ENCODE peak calls at places on chromosomes 16 and 17, in five cellular contexts. F is IMR-90, J is sigmoid colon, K is stomach, C is Peyer's patch. O is an unnamed sample.

GRCh38 chr16:68233085-68233834 is 2.7 kb downstream of the ESRP2 start:
- DNase-seq in F (no peak), J (peak), K (no peak), C (no peak), O (no peak)

GRCh38 chr17:5485270-5486205 is at the start of gene DERL2:
- DNase-seq in F (peak), J (no peak), K (no peak), C (no peak), O (no peak)

GRCh38 chr16:4323845-4324478 is 8.1 kb downstream of the GLIS2 start:
- DNase-seq in F (peak), J (peak), K (peak), C (peak), O (no peak)

GRCh38 chr17:20234266-20234665 is 225.1 kb downstream of the SPECC1 start:
- DNase-seq in F (no peak), J (no peak), K (no peak), C (no peak), O (no peak)

GRCh38 chr17:42670199-42670924 is 6.4 kb downstream of the PLEKHH3 start:
- DNase-seq in F (no peak), J (no peak), K (no peak), C (no peak), O (no peak)

GRCh38 chr17:73311428-73311780 is 397 bp downstream of the CDC42EP4 start:
- DNase-seq in F (no peak), J (peak), K (no peak), C (no peak), O (peak)

GRCh38 chr16:67967956-67968439 is 439 bp downstream of the SLC12A4 start:
- DNase-seq in F (peak), J (no peak), K (peak), C (no peak), O (no peak)

GRCh38 chr17:61385869-61386245 is 13.8 kb upstream of the TBX2 start:
- DNase-seq in F (peak), J (no peak), K (no peak), C (peak), O (peak)

GRCh38 chr16:87854053-87854906 is 15.0 kb downstream of the SLC7A5 start:
- DNase-seq in F (no peak), J (no peak), K (no peak), C (no peak), O (no peak)

GRCh38 chr17:41048441-41048840 is 1.3 kb upstream of the KRTAP2-1 start:
- DNase-seq in F (peak), J (no peak), K (no peak), C (no peak), O (no peak)

GRCh38 chr16:66008136-66008535 is 358.4 kb upstream of the CDH5 start:
- DNase-seq in F (no peak), J (no peak), K (no peak), C (no peak), O (no peak)

DNA sequence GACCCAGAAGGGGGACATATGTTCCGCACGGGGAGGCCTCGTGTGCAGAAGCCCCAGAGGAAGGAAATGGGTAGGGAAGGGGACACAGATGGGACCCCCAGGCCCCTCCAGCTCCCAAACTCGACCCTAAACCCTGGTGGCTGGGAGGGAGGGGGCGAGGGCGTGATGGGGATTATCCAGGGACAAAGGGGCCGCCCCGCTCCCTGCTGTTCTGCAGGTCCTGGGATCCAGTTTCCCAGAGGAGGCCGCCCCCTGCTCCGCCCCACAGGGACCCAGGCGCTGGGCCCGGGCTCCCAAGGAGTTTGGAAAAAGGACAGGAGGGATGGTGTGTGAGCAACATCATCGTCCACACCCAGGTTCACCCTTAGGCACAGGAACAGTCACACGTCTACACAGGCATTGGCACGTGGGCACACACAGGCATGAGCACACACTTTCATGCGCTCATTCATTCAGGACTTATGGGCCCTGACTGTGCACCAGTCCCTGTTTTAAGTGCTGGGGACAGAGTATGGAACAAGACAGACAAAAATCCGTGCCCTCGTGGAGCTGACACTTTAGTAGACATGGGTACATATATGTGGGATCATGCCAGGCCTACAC is 12.8 kb upstream of the FBXL19 start:
- DNase-seq in F (no peak), J (no peak), K (no peak), C (no peak), O (no peak)
- H3K4me3 ChIP-seq in F (no peak), J (no peak), K (no peak), C (no peak), O (no peak)

DNA sequence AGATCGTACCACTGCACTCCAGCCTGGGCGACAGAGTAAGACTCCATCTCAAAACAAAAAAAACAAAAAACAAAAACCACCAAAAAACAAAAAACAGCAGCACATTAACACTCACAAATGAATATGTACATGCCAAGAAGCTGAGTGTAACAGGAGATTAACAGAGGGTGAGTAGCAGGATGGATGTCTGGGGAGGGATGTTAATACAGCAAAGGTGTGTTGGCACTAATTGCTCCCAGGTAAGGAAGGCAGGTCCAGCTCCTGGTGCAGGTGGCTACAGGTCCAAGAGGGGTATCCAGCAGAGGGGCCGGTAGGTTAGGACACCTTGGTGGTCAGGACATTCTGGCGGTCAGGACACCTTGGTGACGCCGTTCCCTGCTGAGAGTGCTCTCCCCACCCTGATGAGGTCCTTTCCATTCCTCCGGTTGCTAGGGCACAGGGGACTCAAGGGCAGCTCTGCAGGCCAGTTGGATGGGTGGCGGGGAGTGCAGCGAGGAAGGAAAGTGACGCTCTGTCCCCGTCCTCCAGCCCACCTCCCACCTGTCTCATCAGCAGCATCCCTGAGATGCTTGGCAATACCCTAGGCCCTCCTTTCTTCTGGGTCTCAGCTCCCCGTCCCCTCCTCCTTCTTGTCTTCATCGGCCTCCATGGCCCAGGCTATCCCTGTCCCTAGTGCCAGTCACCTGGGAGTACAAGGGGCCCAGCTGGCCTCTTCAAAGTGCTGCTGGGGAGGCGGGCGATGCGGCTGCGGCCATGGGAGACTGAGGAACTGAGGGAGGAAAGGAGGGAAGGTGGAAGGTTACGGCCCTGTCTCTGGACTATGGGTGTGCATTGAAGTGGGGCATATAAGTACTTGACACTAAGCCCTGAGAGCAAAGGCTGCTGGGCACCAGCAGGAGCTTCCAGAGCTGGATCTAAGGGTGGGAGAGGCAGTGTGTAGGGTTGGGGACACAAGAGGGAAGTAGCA is 10.7 kb upstream of the GFAP start:
- DNase-seq in F (no peak), J (peak), K (no peak), C (peak), O (no peak)
- TF ChIP-seq POLR2A in F (no peak), J (no peak), K (no peak), C (no peak), O (no peak)

DNA sequence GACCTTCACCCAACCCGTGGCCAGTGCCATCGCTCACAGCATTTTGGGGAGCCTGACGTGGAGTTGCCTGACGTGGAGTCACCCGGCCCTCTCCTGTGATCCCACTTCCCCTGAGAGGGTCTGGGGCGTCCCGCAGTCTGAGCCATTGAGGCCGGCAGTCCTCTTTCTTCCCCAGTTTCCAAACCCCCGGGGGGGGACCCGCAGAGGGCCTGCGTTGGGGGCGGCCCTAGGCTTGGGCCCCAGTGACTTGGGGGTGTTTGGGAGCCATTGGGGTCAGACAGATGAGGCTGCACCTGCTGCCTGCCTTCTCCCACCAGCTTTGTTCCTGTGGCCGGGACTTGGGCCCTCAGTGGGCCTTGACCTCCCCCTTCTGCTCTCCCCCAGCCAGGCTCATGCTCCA is 1.7 kb downstream of the RHOT2 start:
- DNase-seq in F (no peak), J (no peak), K (no peak), C (no peak), O (no peak)
- H3K4me3 ChIP-seq in F (peak), J (no peak), K (no peak), C (no peak), O (no peak)

DNA sequence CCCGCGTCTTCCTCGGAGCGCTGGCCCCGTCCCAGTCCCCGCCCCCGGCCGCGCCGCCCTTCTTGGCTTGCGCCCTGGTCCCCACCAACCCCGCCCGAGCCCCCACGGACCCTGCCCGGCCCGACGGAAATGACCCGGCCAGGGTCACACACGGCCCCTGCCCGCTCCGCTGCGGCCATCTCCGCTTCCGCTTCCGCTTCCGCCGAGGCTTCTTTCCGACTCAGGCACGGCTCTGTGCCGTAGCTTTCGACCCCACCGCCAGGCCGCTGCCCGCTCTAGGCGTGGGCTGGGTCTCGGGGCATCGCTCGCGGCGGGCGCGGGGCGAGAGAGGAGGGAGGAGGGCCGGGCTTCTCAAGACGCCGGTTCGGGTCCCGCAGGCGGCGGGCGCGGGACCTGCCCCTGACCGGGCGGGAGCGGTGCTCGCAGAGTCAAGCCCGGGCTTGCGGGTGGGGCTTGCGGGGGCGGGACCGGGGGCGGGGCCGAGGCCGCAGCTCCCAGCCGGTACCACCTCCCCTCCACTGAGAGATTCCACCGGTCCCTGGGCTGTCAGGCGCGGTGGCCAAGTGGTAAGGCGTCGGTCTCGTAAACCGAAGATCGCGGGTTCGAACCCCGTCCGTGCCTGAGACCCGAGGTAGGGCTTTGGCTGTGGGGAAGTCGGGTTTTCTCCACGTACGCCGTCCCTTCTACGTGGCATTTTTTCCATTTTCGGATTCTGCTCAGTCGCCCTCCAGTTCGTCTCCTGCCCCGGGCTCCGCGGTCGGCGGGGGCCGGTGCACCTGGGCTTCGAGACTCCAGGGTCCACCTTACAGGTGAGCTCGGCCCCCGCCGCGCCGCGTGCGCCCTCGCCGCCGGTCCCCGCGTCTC is 158.3 kb downstream of the RAB11FIP4 start:
- DNase-seq in F (peak), J (peak), K (peak), C (peak), O (peak)
- TF ChIP-seq POLR2A in F (no peak), J (no peak), K (no peak), C (peak), O (peak)

GRCh38 chr16:20676867-20677266 is 20.6 kb downstream of the ACSM1 start:
- DNase-seq in F (no peak), J (no peak), K (no peak), C (no peak), O (no peak)

GRCh38 chr16:20678242-20678641 is 19.2 kb downstream of the ACSM1 start:
- DNase-seq in F (no peak), J (no peak), K (no peak), C (no peak), O (no peak)

GRCh38 chr16:20674684-20675487 is 22.6 kb downstream of the ACSM1 start:
- DNase-seq in F (no peak), J (no peak), K (no peak), C (no peak), O (no peak)

GRCh38 chr16:20675488-20676267 is 21.8 kb downstream of the ACSM1 start:
- DNase-seq in F (no peak), J (peak), K (peak), C (peak), O (no peak)

DNA sequence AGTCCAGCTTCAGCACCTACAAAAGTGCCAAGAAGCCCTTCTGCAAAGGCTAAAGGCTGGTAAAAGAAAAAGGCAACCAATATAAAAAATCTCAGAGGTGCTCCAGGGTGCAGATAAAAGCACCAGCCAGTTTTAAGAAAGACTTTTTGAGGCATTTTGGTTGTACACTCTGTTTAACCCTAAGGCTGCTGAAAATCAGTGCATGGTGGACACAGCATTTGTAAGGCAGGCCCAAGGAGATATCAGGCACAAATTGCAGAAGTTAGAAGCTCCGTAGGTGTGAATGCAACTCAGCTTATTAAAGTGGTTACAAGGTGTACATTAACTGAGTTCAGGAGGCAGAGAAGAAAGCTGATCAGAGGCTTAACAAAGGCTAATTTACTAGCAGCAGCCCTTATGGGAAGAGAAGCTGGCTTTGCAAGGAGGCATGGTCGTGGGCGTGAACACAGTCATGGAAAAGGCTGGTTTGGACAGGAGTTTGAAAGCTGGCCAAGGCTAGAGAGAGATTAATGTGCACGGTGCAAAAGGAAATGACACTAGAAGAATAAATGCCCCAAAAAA is 21.1 kb downstream of the ACSM1 start:
- DNase-seq in F (no peak), J (no peak), K (peak), C (no peak), O (no peak)
- H3K4me3 ChIP-seq in F (no peak), J (peak), K (peak), C (peak), O (peak)

DNA sequence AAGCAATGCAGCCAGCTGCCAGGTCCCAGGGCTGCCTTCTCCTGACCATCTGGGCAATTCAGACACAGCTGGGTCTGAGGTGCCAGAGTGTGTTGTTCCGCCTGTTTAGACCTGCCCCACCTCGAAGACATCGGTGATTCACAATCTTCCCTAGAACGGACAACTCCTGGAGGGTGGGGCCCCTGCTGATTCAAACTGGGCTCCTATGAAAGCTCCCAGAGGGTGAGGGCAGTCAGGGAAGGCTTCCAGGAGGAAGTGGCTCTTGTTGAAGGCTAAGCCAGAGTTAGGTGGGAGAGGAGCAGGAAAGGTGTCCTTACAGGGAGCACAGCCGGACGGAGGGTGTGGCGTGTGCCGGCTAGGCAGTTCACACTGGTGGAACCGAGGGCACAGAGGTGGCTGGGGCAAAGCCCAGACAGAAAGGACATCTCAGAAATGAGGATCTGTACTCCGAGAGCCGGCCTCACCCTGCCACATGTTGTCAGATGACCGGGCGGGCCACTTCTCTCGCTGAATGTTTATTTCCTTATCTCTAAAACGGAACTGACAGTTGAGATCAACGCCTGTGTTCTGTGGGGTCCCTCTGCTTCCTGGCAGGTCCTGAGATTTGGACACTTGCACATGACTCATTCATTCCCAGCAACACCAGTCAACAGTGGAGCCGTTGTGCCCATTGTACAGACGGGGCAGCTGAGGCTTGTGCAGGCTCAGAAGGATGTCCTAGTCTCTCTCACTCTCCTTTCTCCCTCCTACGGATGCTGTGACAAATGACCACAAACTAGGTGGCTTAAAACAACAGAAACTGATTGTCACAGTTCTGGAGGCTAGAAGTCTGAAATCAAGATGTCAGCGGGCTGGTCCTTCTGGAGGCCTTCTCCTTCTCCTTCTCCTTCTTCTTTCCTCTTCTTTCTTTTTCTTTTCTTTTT is 26.9 kb upstream of the LITAF start:
- DNase-seq in F (no peak), J (peak), K (peak), C (peak), O (peak)
- TF ChIP-seq POLR2A in F (no peak), J (no peak), K (no peak), C (no peak), O (no peak)

GRCh38 chr17:48378696-48379095 is 51.3 kb downstream of the SKAP1 start:
- DNase-seq in F (no peak), J (no peak), K (no peak), C (no peak), O (no peak)
- H3K4me3 ChIP-seq in F (no peak), J (no peak), K (no peak), C (no peak), O (no peak)

GRCh38 chr17:81868674-81869220 is 2.4 kb downstream of the ARHGDIA start:
- DNase-seq in F (peak), J (peak), K (no peak), C (peak), O (peak)

GRCh38 chr17:81867123-81867951 is 3.8 kb downstream of the ARHGDIA start:
- DNase-seq in F (peak), J (no peak), K (peak), C (peak), O (peak)

GRCh38 chr17:81869221-81870154 is 1.6 kb downstream of the ARHGDIA start:
- DNase-seq in F (no peak), J (peak), K (peak), C (peak), O (peak)

GRCh38 chr17:81866440-81867122 is 4.6 kb downstream of the ARHGDIA start:
- DNase-seq in F (no peak), J (no peak), K (no peak), C (no peak), O (no peak)

GRCh38 chr17:81867952-81868673 is 3.0 kb downstream of the ARHGDIA start:
- DNase-seq in F (no peak), J (no peak), K (no peak), C (no peak), O (peak)
- TF ChIP-seq POLR2A in F (peak), J (no peak), K (no peak), C (no peak), O (peak)

DNA sequence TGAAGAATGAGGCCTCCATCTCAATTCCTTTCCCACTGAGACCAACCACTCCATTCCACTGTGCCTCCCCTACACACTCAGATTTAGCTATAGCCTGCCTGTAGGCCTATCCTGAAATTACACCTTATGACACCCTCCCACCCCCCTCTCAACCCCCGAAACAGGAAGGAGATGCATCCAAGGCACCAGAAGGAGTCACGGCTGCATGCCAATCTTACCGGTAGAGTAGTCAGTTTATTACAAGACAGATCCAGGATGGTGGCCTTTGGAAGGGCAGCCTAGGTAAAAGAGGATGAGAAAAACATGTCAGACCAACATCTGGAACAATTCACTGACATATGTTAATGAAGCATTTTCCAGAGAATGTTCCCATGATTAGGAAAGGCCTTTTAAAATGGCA is 2.6 kb downstream of the LRRC59 start:
- DNase-seq in F (no peak), J (no peak), K (no peak), C (no peak), O (no peak)
- H3K4me3 ChIP-seq in F (no peak), J (no peak), K (peak), C (no peak), O (no peak)